ENCODE peak calls at places on chromosomes 11 and 22, in seven cellular contexts. V is AG09309, G is uterus, O is mammary epithelial cell, L is ovary, H is fibroblast of mammary gland, D is Caco-2. A is an unnamed sample.

GRCh38 chr11:112255075-112255739 is 5.5 kb downstream of the PLET1 start:
- DNase-seq in V (peak; percentile 53), G (no peak), L (no peak), D (no peak), O (peak; percentile 21), H (peak; percentile 84), A (peak; percentile 71)

GRCh38 chr11:102478660-102479245 is 26.2 kb upstream of the TMEM123 start:
- DNase-seq in L (no peak), D (no peak), H (peak; percentile 30), V (no peak), O (no peak), G (no peak), A (no peak)

GRCh38 chr11:21615871-21616270 is 577.0 kb upstream of the ANO5 start:
- DNase-seq in L (no peak), G (no peak), V (no peak), H (no peak), D (no peak), O (no peak), A (no peak)

GRCh38 chr11:65219930-65220213 is 38.1 kb downstream of the CAPN1 start:
- DNase-seq in L (no peak), D (no peak), V (peak; percentile 45), O (no peak), H (peak; percentile 81), G (peak; percentile 41), A (peak; percentile 14)

GRCh38 chr22:24180316-24181087 is 785 bp upstream of the SUSD2 start:
- DNase-seq in G (no peak), H (no peak), O (no peak), V (no peak), L (no peak), D (no peak), A (no peak)

GRCh38 chr22:41498322-41498721 is 29.4 kb downstream of the ACO2 start:
- DNase-seq in D (no peak), H (no peak), O (no peak), G (no peak), L (no peak), V (no peak), A (peak; percentile 39)

GRCh38 chr11:72226701-72227100 is 2.1 kb downstream of the INPPL1 start:
- DNase-seq in H (no peak), V (no peak), G (no peak), L (no peak), O (no peak), D (peak; percentile 38), A (no peak)

GRCh38 chr11:3010521-3011275 is 18.6 kb upstream of the NAP1L4 start:
- DNase-seq in O (no peak), G (no peak), V (no peak), H (peak; percentile 27), D (no peak), L (no peak), A (no peak)

GRCh38 chr11:59053387-59053786 is 32.7 kb upstream of the GLYATL1B start:
- DNase-seq in O (peak; percentile 25), D (no peak), H (peak; percentile 57), L (no peak), G (peak; percentile 42), V (peak; percentile 7), A (peak; percentile 64)

GRCh38 chr11:108947654-108948570 is 283.0 kb downstream of the DDX10 start:
- DNase-seq in V (no peak), H (peak; percentile 80), G (no peak), D (no peak), L (no peak), O (peak; percentile 81), A (peak; percentile 90)

GRCh38 chr11:1199689-1200610 is 22.9 kb upstream of the MUC5B start:
- DNase-seq in H (no peak), V (no peak), O (peak; percentile 10), G (no peak), L (peak; percentile 8), D (peak; percentile 32), A (no peak)

GRCh38 chr11:96265972-96266371 is 77.0 kb downstream of the MAML2 start:
- DNase-seq in L (no peak), V (no peak), O (no peak), G (no peak), D (no peak), H (no peak), A (no peak)

GRCh38 chr11:45933131-45933821 is 10.8 kb downstream of the LARGE2 start:
- DNase-seq in O (peak; percentile 40), D (no peak), V (no peak), G (no peak), H (peak; percentile 52), L (no peak), A (peak; percentile 33)

GRCh38 chr22:37627545-37627944 is 11.9 kb upstream of the SH3BP1 start:
- DNase-seq in L (no peak), V (no peak), O (no peak), H (no peak), G (no peak), D (no peak), A (no peak)

GRCh38 chr11:75283391-75283931 is 42.9 kb downstream of the TPBGL start:
- DNase-seq in G (no peak), O (no peak), V (no peak), H (no peak), D (no peak), L (no peak), A (no peak)

GRCh38 chr11:134901955-134902707 is 490.1 kb upstream of the B3GAT1 start:
- DNase-seq in V (no peak), L (no peak), O (no peak), G (no peak), H (no peak), D (no peak), A (no peak)

GRCh38 chr11:92828576-92828975 is 140.9 kb upstream of the MTNR1B start:
- DNase-seq in V (no peak), L (no peak), H (no peak), D (no peak), O (no peak), G (no peak), A (no peak)

GRCh38 chr11:10444725-10445286 is 10.3 kb upstream of the AMPD3 start:
- DNase-seq in L (no peak), H (no peak), O (no peak), G (no peak), D (no peak), V (no peak), A (no peak)

GRCh38 chr22:26751217-26751616 is 93.8 kb downstream of the MIAT start:
- DNase-seq in H (no peak), V (no peak), D (no peak), L (no peak), G (peak; percentile 22), O (no peak), A (no peak)

GRCh38 chr11:39641749-39642148 is 1817.7 kb downstream of the LRRC4C start:
- DNase-seq in L (no peak), H (no peak), D (no peak), O (no peak), V (no peak), G (no peak), A (no peak)
- H3K4me3 ChIP-seq in L (no peak overlapping the region), H (no peak overlapping the region), D (no peak overlapping the region), O (no peak overlapping the region), V (no peak overlapping the region), G (no peak overlapping the region), A (no peak overlapping the region)

DNA sequence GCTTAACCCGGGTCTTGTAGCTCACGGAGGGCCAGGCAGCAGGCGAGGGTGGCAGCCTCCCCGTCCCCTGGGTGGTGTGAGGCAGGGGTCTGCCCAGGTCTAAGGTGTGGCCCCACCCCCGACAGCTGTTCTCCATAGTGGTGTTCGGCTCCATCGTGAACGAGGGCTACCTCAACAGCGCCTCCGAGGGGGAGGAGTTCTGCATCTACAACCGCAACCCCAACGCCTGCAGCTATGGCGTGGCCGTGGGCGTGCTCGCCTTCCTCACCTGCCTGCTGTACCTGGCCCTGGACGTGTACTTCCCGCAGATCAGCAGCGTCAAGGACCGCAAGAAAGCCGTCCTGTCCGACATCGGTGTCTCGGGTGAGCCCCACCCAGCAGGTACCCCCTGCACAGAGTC is 24.4 kb downstream of the SYNGR1 start:
- DNase-seq in V (no peak), O (no peak), H (no peak), L (no peak), G (no peak), D (no peak), A (no peak)
- TF ChIP-seq CTCF in V (no peak), O (no peak), H (no peak), L (no peak), G (no peak), D (no peak), A (no peak)

GRCh38 chr11:126452718-126453117 is 97.2 kb downstream of the ST3GAL4 start:
- DNase-seq in D (no peak), H (no peak), O (no peak), V (no peak), G (no peak), L (no peak), A (no peak)
- H3K4me3 ChIP-seq in D (no peak overlapping the region), H (no peak overlapping the region), O (no peak overlapping the region), V (no peak overlapping the region), G (no peak overlapping the region), L (no peak overlapping the region), A (no peak overlapping the region)

DNA sequence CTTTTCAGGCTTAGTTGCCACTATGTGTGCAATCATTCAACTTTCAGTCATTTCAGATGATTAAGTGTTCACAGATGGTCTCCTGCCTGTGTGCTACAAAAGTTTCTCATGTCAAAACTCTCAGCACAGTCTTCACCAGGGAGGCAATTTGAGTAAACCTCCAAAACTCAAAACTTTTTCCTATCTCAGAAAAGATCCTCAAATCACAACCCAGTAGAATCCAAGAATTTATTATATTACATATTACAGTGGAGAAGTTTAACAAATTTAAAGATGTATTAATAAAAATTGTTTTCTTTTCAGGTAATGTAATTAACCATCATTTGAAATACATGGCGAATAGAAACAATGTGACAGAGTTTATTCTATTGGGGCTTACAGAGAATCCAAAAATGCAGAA is at the start of gene OR4C13:
- DNase-seq in O (no peak), G (no peak), V (no peak), L (no peak), D (no peak), H (no peak), A (no peak)
- TF ChIP-seq CTCF in O (no peak), G (no peak), V (no peak), L (no peak), D (no peak), H (no peak), A (no peak)

A was measured in epithelial cell of esophagus.